ENCODE peak calls at places on chromosome 2, in four cellular contexts. E, H, U and O are unnamed samples.

GRCh38 chr2:3269425-3270094 is 108.1 kb downstream of the EIPR1 start:
- DNase-seq in E (no peak), H (no peak), U (no peak), O (no peak)

GRCh38 chr2:216536725-216537124 is 38.1 kb downstream of the RPL37A start:
- DNase-seq in E (no peak), H (no peak), U (no peak), O (peak)

GRCh38 chr2:159879061-159879604 is 81.1 kb upstream of the CD302 start:
- DNase-seq in E (peak), H (no peak), U (no peak), O (no peak)

GRCh38 chr2:2000018-2000733 is 255.9 kb upstream of the PXDN start:
- DNase-seq in E (no peak), H (no peak), U (no peak), O (no peak)

GRCh38 chr2:169672403-169672802 is 21.8 kb downstream of the CFAP210 start:
- DNase-seq in E (no peak), H (no peak), U (no peak), O (no peak)

GRCh38 chr2:164530464-164530863 is 90.8 kb downstream of the GRB14 start:
- DNase-seq in E (peak), H (no peak), U (no peak), O (no peak)

GRCh38 chr2:181774601-181775179 is 94.4 kb upstream of the NEUROD1 start:
- DNase-seq in E (no peak), H (no peak), U (no peak), O (no peak)

GRCh38 chr2:208163489-208163888 is at the start of gene CRYGA:
- DNase-seq in E (no peak), H (no peak), U (no peak), O (no peak)

DNA sequence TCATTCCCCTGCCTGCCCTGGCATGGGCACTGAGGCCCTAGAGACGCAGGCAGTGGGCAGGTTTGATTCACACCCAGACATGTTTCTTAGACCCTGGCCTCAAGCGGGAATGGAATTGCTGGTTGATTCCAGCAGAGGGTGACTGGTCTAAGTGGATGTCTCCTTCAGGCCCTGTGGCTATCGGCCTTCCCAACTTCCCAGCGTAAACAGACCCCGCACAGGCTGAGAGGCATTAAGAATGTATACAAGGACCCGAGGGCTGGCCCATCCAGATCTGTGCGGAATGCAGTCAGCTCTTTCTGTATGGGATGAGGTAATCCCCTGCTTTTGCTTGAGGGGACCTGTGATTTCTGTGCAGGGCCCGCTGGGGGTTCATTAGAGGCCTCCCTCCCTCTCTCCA is 6.4 kb downstream of the ACKR3 start:
- DNase-seq in E (peak), H (peak), U (no peak), O (no peak)
- TF ChIP-seq POLR2A in E (no peak), H (no peak), U (no peak), O (no peak)

GRCh38 chr2:104902317-104902716 is 48.4 kb downstream of the POU3F3 start:
- DNase-seq in E (no peak), H (no peak), U (no peak), O (no peak)

GRCh38 chr2:104904889-104905288 is 51.0 kb downstream of the POU3F3 start:
- DNase-seq in E (no peak), H (no peak), U (no peak), O (no peak)

GRCh38 chr2:104900608-104901007 is 46.7 kb downstream of the POU3F3 start:
- DNase-seq in E (no peak), H (no peak), U (no peak), O (no peak)

GRCh38 chr2:104897515-104898184 is 43.7 kb downstream of the POU3F3 start:
- DNase-seq in E (no peak), H (no peak), U (peak), O (no peak)

DNA sequence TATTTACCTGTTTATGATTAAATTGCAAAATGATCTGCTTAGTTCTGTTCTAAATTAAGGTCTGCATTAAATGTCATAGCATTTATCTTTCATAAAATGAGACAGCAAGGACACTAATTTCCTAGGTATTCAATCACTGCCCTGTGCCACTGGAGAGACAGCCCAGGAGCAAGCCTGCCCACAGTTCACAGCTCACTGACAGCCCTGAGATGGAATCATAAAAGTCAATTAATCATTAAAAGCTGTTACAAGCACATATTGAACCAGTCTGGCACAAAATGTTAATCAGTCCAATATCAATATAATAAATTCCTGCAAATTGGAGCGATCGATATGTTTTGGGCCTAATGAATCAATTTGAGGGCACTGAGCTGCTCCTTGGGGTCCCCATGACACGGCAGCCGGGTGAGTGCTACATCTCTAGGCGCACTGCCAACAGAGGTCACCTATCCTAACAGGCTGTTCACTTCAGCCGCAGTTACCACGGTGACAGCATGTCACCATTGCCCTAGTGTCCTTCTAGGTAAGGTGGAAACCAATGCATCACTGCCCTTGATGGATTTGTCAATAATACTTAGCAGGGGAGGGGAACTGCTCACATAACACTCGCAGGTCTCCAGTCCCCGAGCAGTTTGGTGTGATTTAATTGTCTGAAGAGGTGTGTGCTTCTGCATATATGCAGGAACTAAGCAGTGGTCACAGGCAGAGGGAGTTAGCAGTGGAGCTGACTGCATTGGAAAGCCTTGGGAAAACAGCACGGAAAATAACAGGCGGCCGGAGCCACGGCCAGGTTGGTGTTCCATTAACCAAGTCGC is 47.3 kb downstream of the POU3F3 start:
- DNase-seq in E (no peak), H (no peak), U (no peak), O (no peak)
- TF ChIP-seq POLR2A in E (no peak), H (no peak), U (no peak), O (no peak)

DNA sequence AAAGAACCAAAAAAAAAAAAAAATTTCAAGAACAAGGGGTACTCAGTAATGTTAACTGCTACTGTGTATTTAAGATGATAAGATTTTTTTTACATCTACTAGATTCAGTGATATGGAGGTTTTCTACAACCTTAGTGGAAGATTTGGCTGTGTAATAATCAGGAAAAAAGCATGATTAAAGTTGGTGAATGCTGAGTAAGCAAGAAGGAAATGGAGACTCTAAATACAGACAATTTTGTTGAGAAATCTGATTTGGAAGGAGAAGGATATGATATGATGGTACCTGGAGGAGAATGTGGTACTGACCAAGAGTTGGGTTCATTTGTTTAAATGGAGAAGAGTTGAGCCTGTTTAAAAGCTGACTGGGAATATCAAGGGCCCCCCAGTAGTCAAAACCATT is 125.1 kb downstream of the WDPCP start:
- DNase-seq in E (no peak), H (no peak), U (no peak), O (no peak)
- TF ChIP-seq POLR2A in E (no peak), H (no peak), U (no peak), O (no peak)

GRCh38 chr2:27085062-27085669 is 1.4 kb upstream of the KHK start:
- DNase-seq in E (no peak), H (no peak), U (no peak), O (no peak)

GRCh38 chr2:27085670-27086089 is 892 bp upstream of the KHK start:
- DNase-seq in E (peak), H (no peak), U (peak), O (peak)

GRCh38 chr2:27087823-27088410 is 1.3 kb downstream of the KHK start:
- DNase-seq in E (no peak), H (no peak), U (no peak), O (no peak)

GRCh38 chr2:27086722-27087446 is at the start of gene KHK:
- DNase-seq in E (no peak), H (no peak), U (no peak), O (no peak)

DNA sequence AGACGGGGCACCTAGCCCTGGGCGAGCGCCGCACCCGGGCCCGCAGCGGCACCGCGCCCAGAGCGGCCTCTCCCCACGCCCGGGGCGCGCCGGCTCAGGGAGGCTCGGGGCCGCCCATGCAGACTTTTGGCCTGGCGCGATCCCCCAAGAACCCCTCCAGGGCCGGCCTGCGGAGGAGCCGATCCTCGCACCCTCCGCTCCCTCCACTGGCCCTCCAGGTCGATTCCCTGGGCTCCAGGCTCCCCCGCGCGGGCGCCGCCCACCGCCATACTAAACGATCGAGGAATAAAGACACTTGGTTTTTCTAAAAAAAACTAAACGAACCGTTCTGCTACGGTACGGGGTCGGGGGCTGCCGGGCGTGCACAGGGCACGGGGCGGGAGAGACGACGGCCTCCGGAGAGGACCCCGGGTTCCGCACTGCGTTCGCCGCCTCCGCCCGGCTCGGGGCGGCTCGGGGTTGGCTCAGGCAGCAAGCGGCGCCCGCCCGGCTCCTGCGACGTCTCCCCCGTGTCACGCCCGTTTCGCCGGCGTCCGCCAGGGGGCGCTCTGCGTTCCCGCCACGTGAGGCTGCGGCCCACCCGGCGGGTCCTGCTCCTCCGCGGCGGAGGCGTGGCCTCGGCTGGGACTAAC is 366 bp upstream of the KHK start:
- DNase-seq in E (peak), H (peak), U (peak), O (peak)
- TF ChIP-seq POLR2A in E (peak), H (peak), U (no peak), O (no peak)

DNA sequence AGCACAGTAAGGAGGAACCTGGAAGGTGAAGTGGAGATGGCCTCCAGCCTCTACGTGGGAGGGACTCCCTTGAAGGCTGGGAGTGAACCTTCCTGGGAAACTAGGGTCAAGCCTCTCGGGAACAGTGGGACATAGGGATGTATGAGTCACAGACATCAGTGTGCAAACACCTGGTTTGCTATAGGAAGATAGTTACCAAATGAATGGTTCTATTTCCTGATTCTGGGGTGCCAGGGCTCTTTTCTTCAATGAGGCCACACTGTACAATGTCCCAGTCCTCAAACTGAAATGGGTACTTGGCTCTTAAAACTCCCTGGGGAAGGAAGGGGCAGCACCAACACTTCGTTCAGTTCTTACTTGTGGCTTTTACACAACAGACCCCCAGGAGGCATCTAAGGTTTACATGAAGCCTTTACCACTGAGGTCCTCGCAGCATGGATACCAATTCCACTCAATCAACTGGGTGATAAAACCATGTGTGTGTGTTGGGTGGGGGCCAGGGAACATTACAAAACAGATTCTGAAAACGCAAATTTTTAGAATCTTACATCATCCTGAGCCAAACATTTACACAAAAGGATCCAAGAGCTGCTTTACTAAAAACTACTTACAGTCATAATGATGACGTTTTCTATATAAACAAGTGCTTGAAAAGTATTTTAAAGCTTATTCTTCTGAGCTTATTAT is 10.4 kb downstream of the ERFE start:
- DNase-seq in E (peak), H (no peak), U (peak), O (no peak)
- TF ChIP-seq POLR2A in E (no peak), H (no peak), U (no peak), O (no peak)

GRCh38 chr2:8543412-8544167 is 138.3 kb upstream of the ID2 start:
- DNase-seq in E (no peak), H (no peak), U (peak), O (peak)
- TF ChIP-seq POLR2A in E (no peak), H (no peak), U (no peak), O (no peak)

GRCh38 chr2:8119782-8120551 is 561.9 kb upstream of the ID2 start:
- DNase-seq in E (no peak), H (no peak), U (no peak), O (peak)
- TF ChIP-seq POLR2A in E (no peak), H (no peak), U (no peak), O (no peak)

DNA sequence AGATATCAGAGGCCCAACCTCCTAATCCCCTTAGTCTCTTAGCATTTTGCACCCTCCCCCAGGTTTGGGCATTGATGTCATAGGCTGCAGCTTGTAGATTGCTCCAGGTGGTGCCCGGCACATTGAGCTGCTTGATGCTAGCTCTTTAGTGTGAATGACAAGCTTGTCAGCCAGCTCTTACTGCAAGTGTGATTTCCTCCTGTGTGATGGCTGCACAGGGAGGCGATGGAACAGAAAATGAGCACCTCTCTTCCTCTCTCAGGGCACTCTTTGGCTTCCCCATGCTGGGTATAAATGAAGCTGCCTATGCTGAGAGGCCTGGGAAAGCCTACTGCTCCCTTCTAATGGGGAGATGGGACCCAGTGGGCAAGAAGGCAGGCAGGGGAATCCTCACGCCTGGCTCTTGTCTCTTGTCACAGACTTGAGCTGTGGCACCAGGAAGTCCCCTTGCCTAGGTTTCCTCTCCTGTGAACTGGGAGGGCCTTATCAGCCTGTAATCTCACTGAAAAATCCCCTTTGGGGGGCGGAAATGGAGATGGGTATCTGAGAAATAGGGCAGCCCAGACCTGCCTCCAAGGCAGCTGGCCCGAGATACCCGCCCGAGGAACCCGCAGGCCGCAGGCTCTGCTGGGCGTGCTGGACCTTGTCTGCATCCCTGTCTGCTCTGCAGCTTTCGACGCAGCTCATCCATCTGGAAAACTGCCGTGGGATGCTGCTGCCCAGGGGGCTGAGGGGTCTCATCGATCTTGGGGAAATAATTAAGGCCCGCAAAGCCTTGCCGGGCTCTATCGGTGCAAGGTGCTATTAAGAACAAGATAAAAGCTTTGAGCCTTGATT is 163.6 kb upstream of the CXCR4 start:
- DNase-seq in E (no peak), H (no peak), U (no peak), O (no peak)
- TF ChIP-seq POLR2A in E (no peak), H (no peak), U (no peak), O (no peak)